ENCODE peak calls at places on chromosomes 11 and 22, in eight cellular contexts. K is right atrium auricular region; U is fibroblast of lung; H is lung; A is thoracic aorta; P is GM23248; B is CD4-positive, CD25-positive, alpha-beta regulatory T cell; X is naive thymus-derived CD4-positive, alpha-beta T cell. Q is an unnamed sample.

GRCh38 chr22:49873228-49873940 is 19.7 kb downstream of the ZBED4 start:
- DNase-seq in K (no peak), U (no peak), H (no peak), A (no peak), P (no peak), B (no peak), X (no peak), Q (no peak)

GRCh38 chr11:111537336-111537860 is 3.1 kb upstream of the LAYN start:
- DNase-seq in K (no peak), U (no peak), H (no peak), A (no peak), P (no peak), B (no peak), X (no peak), Q (no peak)

GRCh38 chr22:45101828-45102227 is 61.9 kb upstream of the NUP50 start:
- DNase-seq in K (peak), U (peak), H (peak), A (no peak), P (peak), B (peak), X (peak), Q (no peak)

GRCh38 chr22:43292633-43293025 is 50.5 kb downstream of the SCUBE1 start:
- DNase-seq in K (no peak), U (no peak), H (no peak), A (no peak), P (no peak), B (no peak), X (no peak), Q (no peak)

GRCh38 chr22:38844661-38845367 is 986 bp upstream of the NPTXR start:
- DNase-seq in K (no peak), U (peak), H (no peak), A (no peak), P (no peak), B (no peak), X (no peak), Q (no peak)

GRCh38 chr11:123527947-123528346 is 97.9 kb downstream of the GRAMD1B start:
- DNase-seq in K (no peak), U (no peak), H (no peak), A (no peak), P (no peak), B (no peak), X (no peak), Q (no peak)

GRCh38 chr11:704799-705645 is 1.0 kb upstream of the EPS8L2 start:
- DNase-seq in K (no peak), U (no peak), H (peak), A (no peak), P (no peak), B (no peak), X (no peak), Q (peak)

GRCh38 chr11:73978576-73979086 is 4.0 kb downstream of the UCP2 start:
- DNase-seq in K (no peak), U (peak), H (no peak), A (no peak), P (peak), B (no peak), X (no peak), Q (no peak)

GRCh38 chr11:32706985-32707736 is 87.3 kb downstream of the CCDC73 start:
- DNase-seq in K (no peak), U (peak), H (no peak), A (no peak), P (peak), B (no peak), X (no peak), Q (no peak)

GRCh38 chr22:31635638-31636306 is 26.2 kb downstream of the PISD start:
- DNase-seq in K (no peak), U (no peak), H (peak), A (no peak), P (no peak), B (no peak), X (no peak), Q (no peak)

GRCh38 chr11:110028904-110029303 is 64.3 kb upstream of the ZC3H12C start:
- DNase-seq in K (no peak), U (peak), H (no peak), A (no peak), P (no peak), B (no peak), X (no peak), Q (no peak)

GRCh38 chr22:30104501-30105156 is 24.4 kb downstream of the HORMAD2 start:
- DNase-seq in K (no peak), U (peak), H (no peak), A (no peak), P (peak), B (no peak), X (peak), Q (no peak)

GRCh38 chr22:43731986-43732385 is 80.1 kb downstream of the EFCAB6 start:
- DNase-seq in K (no peak), U (no peak), H (no peak), A (no peak), P (peak), B (no peak), X (no peak), Q (no peak)

GRCh38 chr11:131198161-131198560 is 172.3 kb upstream of the NTM start:
- DNase-seq in K (no peak), U (no peak), H (no peak), A (no peak), P (no peak), B (no peak), X (no peak), Q (no peak)

GRCh38 chr11:8080674-8081590 is at the start of gene TUB:
- DNase-seq in K (no peak), U (peak), H (no peak), A (no peak), P (peak), B (no peak), X (no peak), Q (no peak)

GRCh38 chr22:49807780-49808708 is 19.6 kb downstream of the BRD1 start:
- DNase-seq in K (no peak), U (peak), H (no peak), A (no peak), P (no peak), B (no peak), X (peak), Q (no peak)

GRCh38 chr11:84720706-84721402 is 906.3 kb downstream of the DLG2 start:
- DNase-seq in K (peak), U (peak), H (no peak), A (no peak), P (peak), B (no peak), X (peak), Q (peak)

GRCh38 chr11:12074529-12075195 is 35.7 kb upstream of the MICAL2 start:
- DNase-seq in K (no peak), U (peak), H (no peak), A (no peak), P (no peak), B (no peak), X (no peak), Q (no peak)

GRCh38 chr22:17831527-17832251 is 57.4 kb upstream of the BID start:
- DNase-seq in K (no peak), U (no peak), H (no peak), A (no peak), P (peak), B (no peak), X (no peak), Q (no peak)

GRCh38 chr11:128190312-128190711 is 397.0 kb downstream of the ETS1 start:
- DNase-seq in K (no peak), U (no peak), H (no peak), A (no peak), P (no peak), B (no peak), X (peak), Q (no peak)

GRCh38 chr11:22802861-22803260 is 26.7 kb downstream of the SVIP start:
- DNase-seq in K (no peak), U (no peak), H (no peak), A (no peak), P (no peak), B (no peak), X (no peak), Q (no peak)

GRCh38 chr22:46650078-46650810 is 30.1 kb downstream of the GRAMD4 start:
- DNase-seq in K (no peak), U (no peak), H (no peak), A (no peak), P (no peak), B (no peak), X (no peak), Q (no peak)

GRCh38 chr11:70569996-70570692 is 171.8 kb downstream of the CTTN start:
- DNase-seq in K (no peak), U (no peak), H (no peak), A (no peak), P (no peak), B (no peak), X (no peak), Q (peak)

GRCh38 chr11:34262601-34263081 is 95.2 kb downstream of the ABTB2 start:
- DNase-seq in K (no peak), U (no peak), H (no peak), A (no peak), P (no peak), B (no peak), X (no peak), Q (no peak)

GRCh38 chr22:21657361-21658118 is 8.3 kb upstream of the PPIL2 start:
- DNase-seq in K (no peak), U (peak), H (peak), A (no peak), P (peak), B (peak), X (peak), Q (peak)

GRCh38 chr11:96013459-96014213 is 89.7 kb upstream of the MTMR2 start:
- DNase-seq in K (no peak), U (no peak), H (no peak), A (no peak), P (no peak), B (no peak), X (peak), Q (peak)

GRCh38 chr22:27993201-27993635 is 74.2 kb upstream of the PITPNB start:
- DNase-seq in K (no peak), U (no peak), H (no peak), A (no peak), P (no peak), B (no peak), X (no peak), Q (peak)

GRCh38 chr11:64870176-64870892 is 8.1 kb downstream of the EHD1 start:
- DNase-seq in K (peak), U (peak), H (no peak), A (no peak), P (peak), B (no peak), X (no peak), Q (no peak)
- H3K4me3 ChIP-seq in K (no peak), U (peak), H (no peak), A (peak), P (peak), B (peak), X (peak), Q (peak)

GRCh38 chr11:65086809-65087208 is 2.8 kb downstream of the ZFPL1 start:
- DNase-seq in K (no peak), U (no peak), H (no peak), A (no peak), P (no peak), B (no peak), X (no peak), Q (no peak)

GRCh38 chr11:65089621-65090020 is 5.6 kb downstream of the ZFPL1 start:
- DNase-seq in K (no peak), U (no peak), H (no peak), A (no peak), P (no peak), B (no peak), X (no peak), Q (no peak)

GRCh38 chr11:65084598-65085375 is 765 bp downstream of the ZFPL1 start:
- DNase-seq in K (no peak), U (no peak), H (no peak), A (no peak), P (peak), B (no peak), X (no peak), Q (no peak)

GRCh38 chr11:65087827-65088226 is 3.8 kb downstream of the ZFPL1 start:
- DNase-seq in K (no peak), U (no peak), H (no peak), A (no peak), P (no peak), B (no peak), X (no peak), Q (no peak)

DNA sequence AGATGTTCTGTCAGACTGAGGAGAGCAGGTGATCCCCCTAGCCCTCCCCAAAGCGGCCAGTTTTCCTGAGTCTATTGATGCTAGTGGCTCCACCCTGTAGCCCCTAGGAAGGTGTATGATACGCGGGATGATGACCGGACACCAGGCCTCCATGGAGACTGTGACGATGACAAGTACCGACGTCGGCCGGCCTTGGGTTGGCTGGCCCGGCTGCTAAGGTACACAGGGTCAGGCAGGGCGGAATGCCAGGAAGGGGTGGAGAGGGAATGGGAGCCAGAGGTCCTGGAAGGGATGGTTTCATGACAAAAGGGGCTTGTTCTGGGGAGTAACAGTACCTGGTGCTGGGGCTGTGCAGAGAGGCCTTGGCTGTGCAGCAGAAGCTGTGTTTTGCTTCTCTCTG is 3.2 kb downstream of the ZFPL1 start:
- DNase-seq in K (no peak), U (no peak), H (no peak), A (no peak), P (no peak), B (no peak), X (no peak), Q (no peak)
- H3K27ac ChIP-seq in K (no peak), U (no peak), H (no peak), A (no peak), P (no peak), B (no peak), X (no peak), Q (no peak)

DNA sequence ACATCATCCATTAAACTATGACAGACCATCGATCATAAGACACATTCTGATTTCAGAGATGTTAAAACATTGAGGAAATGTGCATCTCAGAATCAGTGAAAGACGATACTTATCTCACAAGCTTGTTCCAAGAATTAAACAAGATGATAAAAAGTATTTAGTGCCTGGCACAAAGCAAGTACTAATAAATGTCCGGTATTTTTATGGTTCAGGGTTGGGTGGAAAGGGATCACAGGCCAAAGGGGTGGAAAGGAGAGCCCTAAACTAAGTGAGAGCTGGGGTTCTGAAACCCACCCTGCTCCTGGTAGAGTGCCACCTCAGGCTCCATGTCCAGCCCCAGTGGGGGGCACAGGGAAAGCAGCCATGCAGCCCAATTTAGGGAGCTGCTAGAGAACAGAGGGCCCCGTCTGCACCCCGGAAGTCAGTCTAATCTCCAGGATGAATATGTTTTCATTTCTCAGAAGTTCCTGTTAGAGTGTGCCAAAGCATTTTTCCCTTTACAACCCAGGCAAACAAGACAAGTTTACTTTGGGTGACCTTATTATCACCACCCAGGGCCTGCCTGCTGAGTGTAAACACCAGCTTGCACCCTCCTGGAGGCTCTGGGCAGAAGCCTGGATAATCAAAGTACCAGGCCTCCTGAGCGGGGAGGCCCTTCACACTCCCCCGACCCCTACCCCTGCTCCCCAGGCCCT is 3.8 kb upstream of the CREB3L1 start:
- DNase-seq in K (no peak), U (peak), H (no peak), A (no peak), P (peak), B (no peak), X (no peak), Q (no peak)
- H3K4me3 ChIP-seq in K (no peak), U (no peak), H (no peak), A (no peak), P (peak), B (no peak), X (no peak), Q (no peak)

GRCh38 chr22:26573026-26573662 is 16.8 kb downstream of the TPST2 start:
- DNase-seq in K (peak), U (peak), H (peak), A (no peak), P (no peak), B (no peak), X (no peak), Q (peak)

GRCh38 chr22:26574001-26574723 is 15.8 kb downstream of the TPST2 start:
- DNase-seq in K (no peak), U (no peak), H (no peak), A (no peak), P (no peak), B (no peak), X (no peak), Q (peak)

GRCh38 chr22:26577081-26577480 is 12.9 kb downstream of the TPST2 start:
- DNase-seq in K (no peak), U (no peak), H (no peak), A (no peak), P (no peak), B (no peak), X (no peak), Q (no peak)

GRCh38 chr22:26579331-26579886 is 10.5 kb downstream of the TPST2 start:
- DNase-seq in K (no peak), U (no peak), H (no peak), A (no peak), P (no peak), B (peak), X (peak), Q (no peak)

DNA sequence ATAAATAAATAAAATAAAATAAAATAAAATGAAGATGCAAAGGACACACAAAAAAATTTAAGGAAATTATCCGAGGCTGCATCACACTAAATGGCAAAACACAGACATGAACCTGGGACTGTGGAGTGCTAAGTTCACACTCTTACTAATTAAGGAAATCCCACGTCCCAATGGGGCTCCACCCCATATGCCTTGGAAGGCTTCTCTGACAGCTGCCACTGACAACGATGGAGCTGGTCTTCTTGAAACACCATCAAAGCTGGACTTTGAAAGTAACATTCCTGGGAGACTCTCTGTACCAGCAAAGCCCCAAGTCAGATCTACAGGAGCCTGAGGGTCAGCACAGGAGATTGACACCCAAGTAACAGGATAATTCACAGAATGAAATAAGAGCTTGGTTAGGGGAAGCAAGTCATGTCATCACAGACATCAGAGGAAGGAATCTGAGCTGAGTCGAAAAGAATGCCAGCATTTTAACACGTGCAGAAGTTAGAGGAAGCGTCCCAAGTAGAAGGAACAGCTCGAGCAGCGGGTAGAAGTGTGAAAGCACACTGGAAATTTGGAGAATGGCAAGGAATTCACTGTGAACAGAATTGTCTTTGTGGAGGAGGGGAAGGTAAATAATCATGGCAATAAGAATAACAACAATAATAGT is 13.8 kb downstream of the TPST2 start:
- DNase-seq in K (no peak), U (peak), H (no peak), A (no peak), P (no peak), B (no peak), X (no peak), Q (peak)
- H3K27ac ChIP-seq in K (no peak), U (no peak), H (no peak), A (no peak), P (no peak), B (no peak), X (no peak), Q (no peak)

GRCh38 chr11:75997273-75997552 is 182.2 kb downstream of the UVRAG start:
- DNase-seq in K (no peak), U (no peak), H (no peak), A (no peak), P (no peak), B (no peak), X (no peak), Q (no peak)

DNA sequence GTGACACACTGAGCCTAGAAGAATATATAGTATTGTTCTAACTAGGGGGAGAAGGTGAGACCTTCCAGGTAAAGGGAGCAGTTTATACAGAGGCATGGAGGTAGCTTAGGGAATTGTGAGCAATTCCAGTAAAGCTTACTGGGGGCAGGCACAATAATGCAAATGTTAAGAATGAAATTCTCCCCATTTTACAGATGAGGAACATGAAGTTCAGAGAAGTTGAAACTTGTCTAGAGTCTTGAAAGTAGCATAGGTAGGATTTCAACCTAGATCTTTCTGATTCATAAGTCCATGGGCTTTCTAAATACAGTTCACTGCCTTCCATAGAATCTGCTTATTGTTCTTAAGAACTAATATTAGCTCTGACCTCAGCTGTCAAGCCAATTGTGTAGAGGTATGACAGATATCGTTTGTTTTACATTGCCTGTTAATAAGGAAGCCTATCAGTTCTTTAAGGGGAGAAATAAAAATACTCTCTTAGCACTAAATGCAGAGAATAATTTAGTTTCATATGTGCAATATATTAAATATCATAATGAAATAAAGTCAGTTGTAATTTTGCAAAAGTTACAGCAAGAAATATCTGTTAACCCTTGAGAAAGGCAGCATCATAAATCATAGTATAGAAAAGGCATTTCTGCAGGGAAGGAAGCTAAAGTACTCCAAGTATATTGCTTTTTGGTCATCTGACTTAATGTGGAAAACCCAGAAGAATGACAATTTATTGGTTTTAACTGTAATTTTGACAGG is 181.7 kb downstream of the UVRAG start:
- DNase-seq in K (no peak), U (peak), H (no peak), A (no peak), P (no peak), B (no peak), X (no peak), Q (no peak)
- H3K4me3 ChIP-seq in K (no peak), U (no peak), H (no peak), A (no peak), P (no peak), B (no peak), X (no peak), Q (no peak)

GRCh38 chr11:121414141-121414918 is 37.8 kb upstream of the SORL1 start:
- DNase-seq in K (no peak), U (no peak), H (no peak), A (no peak), P (no peak), B (no peak), X (no peak), Q (no peak)
- H3K27ac ChIP-seq in K (no peak), U (no peak), H (no peak), A (no peak), P (no peak), B (no peak), X (no peak), Q (no peak)

DNA sequence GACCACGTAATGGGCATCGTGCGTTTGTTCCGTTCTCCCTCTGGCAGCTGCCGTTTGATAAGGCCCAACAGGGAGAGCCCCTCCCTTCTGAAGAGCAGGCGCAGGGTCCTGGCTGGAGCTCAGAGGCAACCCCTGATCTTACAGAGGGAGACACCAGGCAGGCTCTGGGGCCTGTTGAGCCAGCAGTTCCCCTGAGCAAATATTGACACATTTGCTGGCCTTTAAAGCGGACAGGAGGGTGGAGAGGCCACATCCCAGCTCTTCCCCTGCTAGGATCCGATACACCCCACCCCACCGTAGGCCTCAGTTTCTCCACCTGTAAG is 11.8 kb upstream of the C1QTNF6 start:
- DNase-seq in K (no peak), U (no peak), H (no peak), A (no peak), P (no peak), B (no peak), X (no peak), Q (no peak)
- H3K4me3 ChIP-seq in K (no peak), U (no peak), H (no peak), A (peak), P (peak), B (peak), X (peak), Q (peak)